ENCODE peak calls at places on chromosomes 3 and 15, in eight cellular contexts. L, F, Z, I, A, Y, K and R are unnamed samples.
A peak's percentile ranks its signal among the peaks of the same experiment; 100 is the strongest.

GRCh38 chr3:46675426-46675825 is 18.1 kb downstream of the ALS2CL start:
- DNase-seq in Z (no peak), Y (no peak), F (no peak), K (no peak), L (no peak), A (no peak), I (no peak), R (no peak)

GRCh38 chr15:33701304-33701696 is 267.0 kb upstream of the CHRM5 start:
- DNase-seq in I (peak; percentile 3), A (no peak), K (no peak), Z (no peak), F (no peak), Y (no peak), L (no peak), R (no peak)

GRCh38 chr3:124532071-124532470 is 198.2 kb upstream of the UMPS start:
- DNase-seq in I (no peak), Z (no peak), L (no peak), F (no peak), A (no peak), K (no peak), Y (no peak), R (no peak)

GRCh38 chr15:98754283-98755022 is 106.1 kb downstream of the IGF1R start:
- DNase-seq in Y (no peak), I (no peak), L (peak; percentile 59), K (no peak), F (no peak), A (no peak), Z (no peak), R (no peak)

GRCh38 chr3:151328298-151329036 is 882 bp downstream of the P2RY13 start:
- DNase-seq in Z (no peak), F (peak; percentile 22), K (no peak), L (no peak), Y (no peak), A (no peak), I (no peak), R (no peak)

GRCh38 chr3:194058189-194058571 is 77.8 kb upstream of the HES1 start:
- DNase-seq in Z (no peak), K (peak; percentile 47), L (peak; percentile 92), A (peak; percentile 17), F (peak; percentile 27), Y (no peak), I (no peak), R (peak; percentile 64)

GRCh38 chr3:14811733-14812132 is 7.0 kb upstream of the FGD5 start:
- DNase-seq in A (no peak), I (no peak), Y (no peak), K (no peak), F (no peak), L (peak; percentile 42), Z (no peak), R (no peak)

GRCh38 chr3:160076519-160076918 is 87.9 kb downstream of the IL12A start:
- DNase-seq in Y (no peak), F (no peak), A (no peak), Z (no peak), K (no peak), I (no peak), L (no peak), R (no peak)

GRCh38 chr15:35705885-35706590 is 160.1 kb upstream of the DPH6 start:
- DNase-seq in K (no peak), I (no peak), A (no peak), Z (no peak), F (no peak), Y (no peak), L (no peak), R (no peak)

GRCh38 chr15:34650177-34650576 is 66.7 kb upstream of the GOLGA8B start:
- DNase-seq in Y (no peak), F (no peak), K (no peak), I (no peak), Z (no peak), L (no peak), A (no peak), R (no peak)

GRCh38 chr15:77859491-77860060 is 217.9 kb downstream of the TBC1D2B start:
- DNase-seq in Y (no peak), A (no peak), L (peak; percentile 38), K (no peak), I (no peak), F (no peak), Z (no peak), R (no peak)

GRCh38 chr15:85407421-85408269 is 27.2 kb downstream of the AKAP13 start:
- DNase-seq in K (no peak), A (no peak), L (no peak), F (no peak), Y (peak; percentile 66), I (peak; percentile 27), Z (no peak), R (no peak)